ENCODE peak calls at places on chromosomes 3 and 15, in five cellular contexts. One of them, this sample, is unnamed.
A peak's percentile ranks its signal among the peaks of the same experiment; 100 is the strongest.

GRCh38 chr3:62569609-62570008 is 196.3 kb upstream of the FEZF2 start:
- DNase-seq in Kasumi-1: no peak
- DNase-seq in Right ventricle myocardium superior: no peak
- DNase-seq in stimulated activated CD8-positive, alpha-beta memory T cell treated with anti-CD3 and anti-CD28 coated beads, Interleukin-7, amount 100 ng/mL, for 1 hour: no peak
- DNase-seq in left lung: no peak
- DNase-seq in this sample: no peak

GRCh38 chr3:47295976-47296375 is 13.2 kb downstream of the KLHL18 start:
- DNase-seq in Right ventricle myocardium superior: no peak
- DNase-seq in left lung: no peak
- DNase-seq in Kasumi-1: no peak
- DNase-seq in stimulated activated CD8-positive, alpha-beta memory T cell treated with anti-CD3 and anti-CD28 coated beads, Interleukin-7, amount 100 ng/mL, for 1 hour: no peak
- DNase-seq in this sample: no peak

GRCh38 chr15:92797168-92798052 is 102.7 kb upstream of the CHD2 start:
- DNase-seq in Right ventricle myocardium superior: no peak
- DNase-seq in stimulated activated CD8-positive, alpha-beta memory T cell treated with anti-CD3 and anti-CD28 coated beads, Interleukin-7, amount 100 ng/mL, for 1 hour: no peak
- DNase-seq in Kasumi-1: peak; percentile 86
- DNase-seq in left lung: peak; percentile 18
- DNase-seq in this sample: peak; percentile 73

GRCh38 chr15:40330368-40330836 is 6.9 kb downstream of the INAFM2 start:
- DNase-seq in Right ventricle myocardium superior: no peak
- DNase-seq in left lung: peak; percentile 87
- DNase-seq in Kasumi-1: no peak
- DNase-seq in stimulated activated CD8-positive, alpha-beta memory T cell treated with anti-CD3 and anti-CD28 coated beads, Interleukin-7, amount 100 ng/mL, for 1 hour: no peak
- DNase-seq in this sample: no peak

GRCh38 chr3:71184252-71184651 is 399.3 kb downstream of the FOXP1 start:
- DNase-seq in Right ventricle myocardium superior: no peak
- DNase-seq in Kasumi-1: no peak
- DNase-seq in stimulated activated CD8-positive, alpha-beta memory T cell treated with anti-CD3 and anti-CD28 coated beads, Interleukin-7, amount 100 ng/mL, for 1 hour: no peak
- DNase-seq in left lung: no peak
- DNase-seq in this sample: no peak

GRCh38 chr3:172103724-172104123 is 64.3 kb downstream of the FNDC3B start:
- DNase-seq in Kasumi-1: no peak
- DNase-seq in left lung: no peak
- DNase-seq in stimulated activated CD8-positive, alpha-beta memory T cell treated with anti-CD3 and anti-CD28 coated beads, Interleukin-7, amount 100 ng/mL, for 1 hour: no peak
- DNase-seq in Right ventricle myocardium superior: no peak
- DNase-seq in this sample: no peak

GRCh38 chr15:55552926-55553325 is 35.2 kb downstream of the PYGO1 start:
- DNase-seq in Right ventricle myocardium superior: peak; percentile 49
- DNase-seq in stimulated activated CD8-positive, alpha-beta memory T cell treated with anti-CD3 and anti-CD28 coated beads, Interleukin-7, amount 100 ng/mL, for 1 hour: no peak
- DNase-seq in left lung: no peak
- DNase-seq in Kasumi-1: no peak
- DNase-seq in this sample: no peak

GRCh38 chr15:95284933-95285401 is 1045.5 kb upstream of the NR2F2 start:
- DNase-seq in Kasumi-1: peak; percentile 46
- DNase-seq in stimulated activated CD8-positive, alpha-beta memory T cell treated with anti-CD3 and anti-CD28 coated beads, Interleukin-7, amount 100 ng/mL, for 1 hour: no peak
- DNase-seq in Right ventricle myocardium superior: no peak
- DNase-seq in left lung: no peak
- DNase-seq in this sample: no peak

GRCh38 chr15:59946084-59946483 is 58.0 kb upstream of the FOXB1 start:
- DNase-seq in Kasumi-1: no peak
- DNase-seq in stimulated activated CD8-positive, alpha-beta memory T cell treated with anti-CD3 and anti-CD28 coated beads, Interleukin-7, amount 100 ng/mL, for 1 hour: no peak
- DNase-seq in left lung: no peak
- DNase-seq in Right ventricle myocardium superior: no peak
- DNase-seq in this sample: no peak

GRCh38 chr3:87810427-87810826 is 248.4 kb downstream of the CGGBP1 start:
- DNase-seq in Right ventricle myocardium superior: no peak
- DNase-seq in Kasumi-1: no peak
- DNase-seq in left lung: no peak
- DNase-seq in stimulated activated CD8-positive, alpha-beta memory T cell treated with anti-CD3 and anti-CD28 coated beads, Interleukin-7, amount 100 ng/mL, for 1 hour: no peak
- DNase-seq in this sample: no peak

GRCh38 chr15:40282144-40282869 is 557 bp downstream of the ANKRD63 start:
- DNase-seq in Right ventricle myocardium superior: peak; percentile 73
- DNase-seq in left lung: no peak
- DNase-seq in Kasumi-1: peak; percentile 26
- DNase-seq in stimulated activated CD8-positive, alpha-beta memory T cell treated with anti-CD3 and anti-CD28 coated beads, Interleukin-7, amount 100 ng/mL, for 1 hour: no peak
- DNase-seq in this sample: no peak

GRCh38 chr3:39541917-39542329 is 74.4 kb downstream of the MOBP start:
- DNase-seq in stimulated activated CD8-positive, alpha-beta memory T cell treated with anti-CD3 and anti-CD28 coated beads, Interleukin-7, amount 100 ng/mL, for 1 hour: no peak
- DNase-seq in left lung: no peak
- DNase-seq in Right ventricle myocardium superior: no peak
- DNase-seq in Kasumi-1: peak; percentile 48
- DNase-seq in this sample: peak; percentile 13

GRCh38 chr3:123143669-123144411 is 57.9 kb upstream of the SEC22A start:
- DNase-seq in Right ventricle myocardium superior: no peak
- DNase-seq in left lung: no peak
- DNase-seq in stimulated activated CD8-positive, alpha-beta memory T cell treated with anti-CD3 and anti-CD28 coated beads, Interleukin-7, amount 100 ng/mL, for 1 hour: no peak
- DNase-seq in Kasumi-1: no peak
- DNase-seq in this sample: no peak

GRCh38 chr15:68314563-68314962 is 37.0 kb downstream of the FEM1B start:
- DNase-seq in stimulated activated CD8-positive, alpha-beta memory T cell treated with anti-CD3 and anti-CD28 coated beads, Interleukin-7, amount 100 ng/mL, for 1 hour: no peak
- DNase-seq in Kasumi-1: no peak
- DNase-seq in Right ventricle myocardium superior: no peak
- DNase-seq in left lung: peak; percentile 13
- DNase-seq in this sample: no peak

GRCh38 chr3:127220497-127220896 is 27.6 kb downstream of the PRR23E start:
- DNase-seq in Right ventricle myocardium superior: no peak
- DNase-seq in stimulated activated CD8-positive, alpha-beta memory T cell treated with anti-CD3 and anti-CD28 coated beads, Interleukin-7, amount 100 ng/mL, for 1 hour: no peak
- DNase-seq in Kasumi-1: no peak
- DNase-seq in left lung: no peak
- DNase-seq in this sample: no peak

GRCh38 chr3:6035626-6036025 is 825.3 kb upstream of the GRM7 start:
- DNase-seq in stimulated activated CD8-positive, alpha-beta memory T cell treated with anti-CD3 and anti-CD28 coated beads, Interleukin-7, amount 100 ng/mL, for 1 hour: no peak
- DNase-seq in Right ventricle myocardium superior: no peak
- DNase-seq in Kasumi-1: no peak
- DNase-seq in left lung: no peak
- DNase-seq in this sample: no peak

GRCh38 chr3:129095285-129095684 is 26.3 kb downstream of the RAB43 start:
- DNase-seq in left lung: no peak
- DNase-seq in stimulated activated CD8-positive, alpha-beta memory T cell treated with anti-CD3 and anti-CD28 coated beads, Interleukin-7, amount 100 ng/mL, for 1 hour: no peak
- DNase-seq in Kasumi-1: no peak
- DNase-seq in Right ventricle myocardium superior: no peak
- DNase-seq in this sample: no peak

GRCh38 chr15:65824031-65824743 is 32.1 kb upstream of the DENND4A start:
- DNase-seq in stimulated activated CD8-positive, alpha-beta memory T cell treated with anti-CD3 and anti-CD28 coated beads, Interleukin-7, amount 100 ng/mL, for 1 hour: no peak
- DNase-seq in Kasumi-1: peak; percentile 82
- DNase-seq in Right ventricle myocardium superior: no peak
- DNase-seq in left lung: no peak
- DNase-seq in this sample: peak; percentile 58

GRCh38 chr15:72124218-72124617 is 6.0 kb downstream of the SENP8 start:
- DNase-seq in left lung: no peak
- DNase-seq in stimulated activated CD8-positive, alpha-beta memory T cell treated with anti-CD3 and anti-CD28 coated beads, Interleukin-7, amount 100 ng/mL, for 1 hour: no peak
- DNase-seq in Right ventricle myocardium superior: no peak
- DNase-seq in Kasumi-1: no peak
- DNase-seq in this sample: no peak

GRCh38 chr3:46080124-46080991 is 53.1 kb upstream of the XCR1 start:
- DNase-seq in Right ventricle myocardium superior: no peak
- DNase-seq in Kasumi-1: no peak
- DNase-seq in left lung: no peak
- DNase-seq in stimulated activated CD8-positive, alpha-beta memory T cell treated with anti-CD3 and anti-CD28 coated beads, Interleukin-7, amount 100 ng/mL, for 1 hour: no peak
- DNase-seq in this sample: no peak

GRCh38 chr3:127606981-127607595 is 8.9 kb downstream of the MCM2 start:
- DNase-seq in Kasumi-1: no peak
- DNase-seq in Right ventricle myocardium superior: no peak
- DNase-seq in stimulated activated CD8-positive, alpha-beta memory T cell treated with anti-CD3 and anti-CD28 coated beads, Interleukin-7, amount 100 ng/mL, for 1 hour: no peak
- DNase-seq in left lung: no peak
- DNase-seq in this sample: no peak

GRCh38 chr3:183548262-183548769 is 7.2 kb downstream of the KLHL6 start:
- DNase-seq in stimulated activated CD8-positive, alpha-beta memory T cell treated with anti-CD3 and anti-CD28 coated beads, Interleukin-7, amount 100 ng/mL, for 1 hour: no peak
- DNase-seq in Kasumi-1: no peak
- DNase-seq in Right ventricle myocardium superior: no peak
- DNase-seq in left lung: no peak
- DNase-seq in this sample: no peak

GRCh38 chr3:51982352-51982837 is 940 bp upstream of the ACY1 start:
- DNase-seq in stimulated activated CD8-positive, alpha-beta memory T cell treated with anti-CD3 and anti-CD28 coated beads, Interleukin-7, amount 100 ng/mL, for 1 hour: no peak
- DNase-seq in Kasumi-1: peak; percentile 67
- DNase-seq in Right ventricle myocardium superior: no peak
- DNase-seq in left lung: peak; percentile 57
- DNase-seq in this sample: peak; percentile 57

GRCh38 chr3:32166654-32167053 is 60.2 kb downstream of the GPD1L start:
- DNase-seq in Right ventricle myocardium superior: no peak
- DNase-seq in left lung: no peak
- DNase-seq in Kasumi-1: no peak
- DNase-seq in stimulated activated CD8-positive, alpha-beta memory T cell treated with anti-CD3 and anti-CD28 coated beads, Interleukin-7, amount 100 ng/mL, for 1 hour: no peak
- DNase-seq in this sample: no peak

GRCh38 chr3:100875239-100875638 is 118.0 kb downstream of the ABI3BP start:
- DNase-seq in stimulated activated CD8-positive, alpha-beta memory T cell treated with anti-CD3 and anti-CD28 coated beads, Interleukin-7, amount 100 ng/mL, for 1 hour: no peak
- DNase-seq in Kasumi-1: no peak
- DNase-seq in Right ventricle myocardium superior: peak; percentile 79
- DNase-seq in left lung: peak; percentile 38
- DNase-seq in this sample: no peak

This sample was measured in HCT116.